ENCODE peak calls at places on chromosomes 4 and X, in six cellular contexts. P, W, E, M, F and Z are unnamed samples.

GRCh38 chr4:109472343-109472761 is 38.7 kb downstream of the SEC24B start:
- DNase-seq in P (peak), W (no peak), E (no peak), M (no peak), F (peak), Z (no peak)

GRCh38 chrX:43493751-43494150 is 162.3 kb upstream of the MAOA start:
- DNase-seq in P (no peak), W (no peak), E (no peak), M (no peak), F (no peak), Z (no peak)

GRCh38 chrX:105706041-105706440 is 116.3 kb upstream of the NRK start:
- DNase-seq in P (no peak), W (no peak), E (no peak), M (no peak), F (no peak), Z (no peak)

GRCh38 chr4:113637363-113637762 is 124.2 kb downstream of the CAMK2D start:
- DNase-seq in P (peak), W (no peak), E (no peak), M (no peak), F (no peak), Z (no peak)

GRCh38 chr4:99968330-99968729 is 18.3 kb upstream of the H2AZ1 start:
- DNase-seq in P (peak), W (no peak), E (no peak), M (no peak), F (peak), Z (no peak)

GRCh38 chr4:174352405-174352804 is 68.7 kb downstream of the CEP44 start:
- DNase-seq in P (no peak), W (no peak), E (no peak), M (no peak), F (no peak), Z (no peak)

GRCh38 chrX:109270580-109271484 is 211.1 kb downstream of the GUCY2F start:
- DNase-seq in P (no peak), W (no peak), E (no peak), M (no peak), F (no peak), Z (no peak)

GRCh38 chr4:154807042-154807630 is 26.1 kb downstream of the RBM46 start:
- DNase-seq in P (no peak), W (no peak), E (no peak), M (no peak), F (peak), Z (no peak)

GRCh38 chr4:8538703-8539567 is 41.3 kb upstream of the GPR78 start:
- DNase-seq in P (peak), W (no peak), E (no peak), M (no peak), F (no peak), Z (no peak)

GRCh38 chr4:98653006-98653405 is 5.4 kb downstream of the TSPAN5 start:
- DNase-seq in P (no peak), W (no peak), E (no peak), M (no peak), F (peak), Z (no peak)

GRCh38 chrX:25059273-25059672 is 43.5 kb upstream of the ARX start:
- DNase-seq in P (no peak), W (no peak), E (no peak), M (no peak), F (no peak), Z (no peak)

GRCh38 chr4:56990109-56990508 is 11.4 kb downstream of the POLR2B start:
- DNase-seq in P (no peak), W (no peak), E (no peak), M (no peak), F (no peak), Z (no peak)

GRCh38 chrX:68895339-68896250 is 66.8 kb downstream of the EFNB1 start:
- DNase-seq in P (peak), W (no peak), E (no peak), M (no peak), F (no peak), Z (no peak)

GRCh38 chrX:17833954-17834353 is 27.1 kb downstream of the RAI2 start:
- DNase-seq in P (no peak), W (no peak), E (no peak), M (no peak), F (no peak), Z (no peak)

GRCh38 chrX:68703849-68704248 is 56.4 kb downstream of the STARD8 start:
- DNase-seq in P (no peak), W (no peak), E (no peak), M (no peak), F (no peak), Z (no peak)

GRCh38 chrX:118795528-118795927 is 28.1 kb upstream of the ZCCHC12 start:
- DNase-seq in P (no peak), W (no peak), E (no peak), M (no peak), F (no peak), Z (no peak)

GRCh38 chrX:125289920-125290319 is 29.8 kb upstream of the TEX13C start:
- DNase-seq in P (peak), W (no peak), E (no peak), M (no peak), F (no peak), Z (no peak)

GRCh38 chr4:114770624-114771023 is 172.0 kb downstream of the UGT8 start:
- DNase-seq in P (no peak), W (no peak), E (no peak), M (no peak), F (no peak), Z (no peak)

GRCh38 chr4:102564399-102564921 is 63.3 kb downstream of the NFKB1 start:
- DNase-seq in P (no peak), W (no peak), E (no peak), M (no peak), F (peak), Z (no peak)

GRCh38 chrX:19627081-19627480 is 111.8 kb upstream of the MAP3K15 start:
- DNase-seq in P (no peak), W (no peak), E (no peak), M (no peak), F (no peak), Z (no peak)

GRCh38 chr4:1246111-1246881 is 2.6 kb downstream of the CTBP1 start:
- DNase-seq in P (no peak), W (no peak), E (no peak), M (no peak), F (no peak), Z (no peak)

GRCh38 chr4:185204238-185204910 is 574 bp upstream of the CFAP97 start:
- DNase-seq in P (peak), W (no peak), E (no peak), M (no peak), F (no peak), Z (no peak)

GRCh38 chr4:70721747-70722146 is at the start of gene RUFY3:
- DNase-seq in P (no peak), W (no peak), E (no peak), M (no peak), F (peak), Z (no peak)

GRCh38 chrX:42739258-42739657 is 38.7 kb downstream of the PPP1R2C start:
- DNase-seq in P (no peak), W (no peak), E (no peak), M (no peak), F (no peak), Z (no peak)

GRCh38 chr4:106898621-106899230 is 137.4 kb downstream of the DKK2 start:
- DNase-seq in P (peak), W (no peak), E (no peak), M (no peak), F (peak), Z (no peak)

GRCh38 chrX:111483876-111484275 is 27.6 kb upstream of the SERTM2 start:
- DNase-seq in P (no peak), W (no peak), E (no peak), M (no peak), F (no peak), Z (no peak)

GRCh38 chr4:8688041-8688907 is 95.7 kb downstream of the CPZ start:
- DNase-seq in P (peak), W (no peak), E (no peak), M (no peak), F (no peak), Z (no peak)

GRCh38 chr4:100177855-100178254 is 12.4 kb downstream of the DDIT4L start:
- DNase-seq in P (no peak), W (no peak), E (no peak), M (no peak), F (no peak), Z (no peak)

GRCh38 chr4:64330143-64330542 is 79.1 kb downstream of the TECRL start:
- DNase-seq in P (no peak), W (no peak), E (no peak), M (no peak), F (no peak), Z (no peak)

GRCh38 chr4:14022428-14022827 is 394.9 kb upstream of the BOD1L1 start:
- DNase-seq in P (no peak), W (no peak), E (no peak), M (no peak), F (peak), Z (no peak)

GRCh38 chr4:15868816-15869413 is 69.6 kb downstream of the FGFBP1 start:
- DNase-seq in P (no peak), W (no peak), E (no peak), M (no peak), F (no peak), Z (no peak)

GRCh38 chr4:24032371-24032989 is 142.6 kb upstream of the PPARGC1A start:
- DNase-seq in P (no peak), W (no peak), E (no peak), M (no peak), F (peak), Z (no peak)

GRCh38 chrX:13721819-13722527 is 12.4 kb downstream of the TRAPPC2 start:
- DNase-seq in P (no peak), W (no peak), E (no peak), M (no peak), F (no peak), Z (no peak)

GRCh38 chr4:55078987-55079386 is 46.4 kb downstream of the KDR start:
- DNase-seq in P (no peak), W (no peak), E (no peak), M (no peak), F (peak), Z (no peak)

GRCh38 chrX:153725039-153725831 is 579 bp downstream of the ABCD1 start:
- DNase-seq in P (no peak), W (no peak), E (peak), M (no peak), F (no peak), Z (no peak)